ENCODE peak calls at places on chromosomes 5 and 9, in seven cellular contexts. M is sigmoid colon, X is HCT116, A is GM23338, E is prostate gland, D is stomach, C is transverse colon. K is an unnamed sample.
A peak's percentile ranks its signal among the peaks of the same experiment; 100 is the strongest.

GRCh38 chr5:161230222-161230621 is 316.3 kb downstream of the GABRB2 start:
- DNase-seq in A (peak; percentile 28), D (peak; percentile 83), C (peak; percentile 43), M (no peak), E (peak; percentile 55), X (no peak), K (no peak)

GRCh38 chr9:5516453-5517220 is 6.3 kb downstream of the PDCD1LG2 start:
- DNase-seq in C (no peak), X (no peak), E (no peak), M (no peak), A (no peak), D (no peak), K (no peak)

GRCh38 chr5:116370886-116371285 is 203.7 kb downstream of the SEMA6A start:
- DNase-seq in A (no peak), D (no peak), E (no peak), M (no peak), C (no peak), X (no peak), K (no peak)

GRCh38 chr5:138745268-138745667 is 8.0 kb upstream of the CTNNA1 start:
- DNase-seq in E (no peak), C (no peak), D (no peak), X (no peak), A (no peak), M (no peak), K (no peak)

GRCh38 chr5:90518666-90519065 is 10.7 kb downstream of the LYSMD3 start:
- DNase-seq in C (no peak), A (no peak), D (no peak), M (no peak), E (no peak), X (no peak), K (no peak)

GRCh38 chr9:33154368-33154767 is 12.8 kb downstream of the B4GALT1 start:
- DNase-seq in A (no peak), X (no peak), E (no peak), M (no peak), C (no peak), D (no peak), K (no peak)

GRCh38 chr9:88312517-88313103 is 75.6 kb upstream of the SPIN1 start:
- DNase-seq in X (no peak), E (no peak), A (no peak), D (no peak), M (peak; percentile 9), C (no peak), K (no peak)

GRCh38 chr9:33159058-33159759 is 7.9 kb downstream of the B4GALT1 start:
- DNase-seq in X (no peak), M (peak; percentile 87), E (no peak), C (peak; percentile 86), D (no peak), A (no peak), K (no peak)

GRCh38 chr5:115520191-115520590 is 24.4 kb downstream of the FEM1C start:
- DNase-seq in A (no peak), C (no peak), D (no peak), M (no peak), X (no peak), E (no peak), K (no peak)

GRCh38 chr9:124621371-124622328 is 114.5 kb upstream of the NR5A1 start:
- DNase-seq in X (no peak), A (no peak), E (no peak), M (no peak), D (no peak), C (no peak), K (no peak)

GRCh38 chr5:36414869-36415282 is 113.2 kb upstream of the RANBP3L start:
- DNase-seq in C (no peak), D (no peak), E (no peak), A (peak; percentile 69), M (no peak), X (peak; percentile 37), K (no peak)

GRCh38 chr5:51988561-51988960 is 605.3 kb downstream of the ISL1 start:
- DNase-seq in M (no peak), D (no peak), E (no peak), C (no peak), A (no peak), X (no peak), K (no peak)

GRCh38 chr5:85388752-85389151 is 1004.1 kb upstream of the EDIL3 start:
- DNase-seq in C (no peak), A (no peak), M (no peak), X (no peak), D (no peak), E (no peak), K (no peak)

GRCh38 chr9:21758540-21758939 is 43.9 kb upstream of the MTAP start:
- DNase-seq in E (no peak), C (no peak), D (no peak), X (no peak), A (no peak), M (no peak), K (no peak)

GRCh38 chr5:133902521-133903118 is 65.8 kb downstream of the C5orf15 start:
- DNase-seq in X (no peak), C (no peak), D (no peak), A (no peak), E (no peak), M (no peak), K (no peak)

GRCh38 chr9:16294371-16294770 is 576.1 kb downstream of the BNC2 start:
- DNase-seq in M (no peak), X (no peak), D (no peak), A (no peak), E (no peak), C (no peak), K (no peak)

GRCh38 chr5:24145806-24146205 is 499.0 kb downstream of the CDH10 start:
- DNase-seq in A (no peak), D (no peak), E (no peak), X (no peak), M (no peak), C (no peak), K (no peak)

GRCh38 chr9:114777841-114778240 is 28.0 kb downstream of the TNFSF15 start:
- DNase-seq in M (no peak), E (no peak), A (no peak), C (no peak), X (no peak), D (no peak), K (no peak)

GRCh38 chr9:112112941-112113399 is 62.1 kb downstream of the SUSD1 start:
- DNase-seq in E (peak; percentile 13), D (peak; percentile 53), A (peak; percentile 78), C (peak; percentile 49), X (peak; percentile 82), M (no peak), K (no peak)

GRCh38 chr5:1502046-1502736 is 21.6 kb downstream of the LPCAT1 start:
- DNase-seq in M (no peak), C (peak; percentile 41), A (peak; percentile 43), X (no peak), E (no peak), D (peak; percentile 33), K (peak; percentile 79)

GRCh38 chr5:91182763-91183162 is 200.4 kb downstream of the ARRDC3 start:
- DNase-seq in M (no peak), E (no peak), C (peak; percentile 47), D (no peak), A (peak; percentile 52), X (no peak), K (peak; percentile 70)

GRCh38 chr5:56910123-56910951 is 941 bp downstream of the SETD9 start:
- DNase-seq in E (peak; percentile 35), M (peak; percentile 77), D (peak; percentile 44), C (peak; percentile 59), A (peak; percentile 65), X (no peak), K (peak; percentile 57)

GRCh38 chr9:119004618-119004990 is 364.6 kb downstream of the BRINP1 start:
- DNase-seq in C (peak; percentile 47), M (peak; percentile 90), D (peak; percentile 43), E (peak; percentile 31), A (no peak), X (no peak), K (no peak)

GRCh38 chr9:132973713-132974112 is 4.8 kb upstream of the GFI1B start:
- DNase-seq in X (peak; percentile 8), D (no peak), E (no peak), M (no peak), C (no peak), A (peak; percentile 47), K (peak; percentile 28)

DNA sequence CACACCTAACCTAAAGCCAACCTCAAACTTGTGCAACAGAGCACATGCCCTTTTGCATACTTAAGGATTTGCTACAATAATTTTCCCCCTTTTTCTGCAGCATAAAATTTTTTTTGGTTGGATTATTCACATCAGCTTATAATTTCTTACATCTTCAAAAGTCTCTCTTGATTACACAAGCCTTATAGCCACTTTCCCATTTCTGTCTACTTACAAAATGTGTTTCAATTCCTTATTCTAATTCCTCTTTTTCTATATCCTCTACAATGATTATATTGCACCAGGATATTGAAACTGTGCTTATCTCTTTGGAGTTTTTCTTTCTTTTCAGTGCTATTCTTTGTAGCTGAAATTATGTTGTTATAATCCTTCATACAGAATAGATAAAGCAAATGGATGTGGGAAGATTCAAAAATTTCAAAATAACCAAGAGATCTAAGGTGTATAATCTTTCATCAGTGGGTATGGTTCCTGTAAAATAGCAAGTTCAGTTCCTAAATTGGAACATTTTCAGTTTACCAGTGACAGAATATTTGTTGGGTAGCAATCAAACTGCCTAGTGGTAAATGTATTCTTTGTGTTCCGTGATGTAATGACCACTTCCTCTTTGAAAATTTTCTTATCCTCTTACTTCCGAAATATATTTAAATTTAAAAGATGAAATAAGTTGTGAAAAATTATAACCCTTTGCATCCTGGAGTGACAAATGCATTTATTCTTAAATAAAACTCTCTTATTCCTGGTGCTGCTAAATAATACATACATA is 386.8 kb upstream of the CHD1 start:
- DNase-seq in X (no peak), D (no peak), E (no peak), C (no peak), M (no peak), A (no peak), K (no peak)
- TF ChIP-seq POLR2AphosphoS5 in X (no peak), D (no peak), E (no peak), C (no peak), M (no peak), A (no peak), K (no peak)

GRCh38 chr5:172188033-172188892 is at the start of gene STK10:
- DNase-seq in M (peak; percentile 96), X (peak; percentile 75), C (peak; percentile 94), A (peak; percentile 93), E (peak; percentile 87), D (peak; percentile 92), K (peak; percentile 76)
- TF ChIP-seq POLR2AphosphoS5 in M (no peak), X (peak; percentile 77), C (peak; percentile 76), A (peak; percentile 42), E (peak; percentile 28), D (peak; percentile 70), K (peak; percentile 54)

DNA sequence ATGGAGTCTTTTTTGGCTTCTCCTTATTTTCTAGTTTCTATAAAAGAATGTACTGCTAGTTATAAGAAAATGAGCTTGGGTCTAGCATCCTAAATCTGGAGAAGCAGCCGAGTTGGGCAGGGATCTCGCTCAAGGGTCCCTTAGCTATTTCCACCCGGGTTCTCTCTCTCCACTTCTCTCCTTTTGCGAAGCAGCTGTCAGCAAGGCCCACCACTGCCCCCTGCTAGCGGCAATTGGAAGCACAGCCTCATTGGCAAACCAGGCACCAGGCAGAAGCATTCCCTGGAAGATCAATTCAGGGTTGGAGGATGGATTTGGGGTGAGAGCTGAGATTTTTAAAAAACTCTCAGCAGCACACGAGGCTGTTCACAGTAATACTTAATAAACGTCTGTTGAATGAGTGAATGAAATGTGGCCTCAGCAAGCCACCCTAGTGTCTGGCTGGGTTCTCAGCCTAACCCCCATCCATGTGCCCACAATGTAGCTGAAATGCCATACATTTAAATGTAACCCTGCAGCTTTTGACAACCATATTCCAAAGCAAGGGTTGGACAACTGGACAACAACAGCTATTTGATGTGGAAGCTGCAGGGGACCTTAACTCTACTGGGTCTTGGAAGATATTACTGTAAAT is 34.6 kb upstream of the TNIP1 start:
- DNase-seq in A (peak; percentile 84), C (peak; percentile 84), M (peak; percentile 88), D (peak; percentile 84), X (peak; percentile 32), E (peak; percentile 61), K (peak; percentile 54)
- TF ChIP-seq POLR2AphosphoS5 in A (no peak), C (no peak), M (no peak), D (no peak), X (no peak), E (peak; percentile 34), K (no peak)

GRCh38 chr9:137191245-137191644 is 2.8 kb downstream of the SSNA1 start:
- DNase-seq in X (no peak), D (no peak), E (no peak), A (no peak), M (no peak), C (no peak), K (no peak)
- TF ChIP-seq POLR2AphosphoS5 in X (no peak), D (no peak), E (no peak), A (no peak), M (no peak), C (no peak), K (no peak)